ENCODE peak calls at places on chromosomes 12 and 14, in eight cellular contexts. A is HCT116; Q is heart right ventricle; D is retinal pigment epithelial cell; F is astrocyte of the cerebellum; N is A549; U is CD8-positive, alpha-beta memory T cell; K is ovary. X is an unnamed sample.

GRCh38 chr12:60148109-60148508 is 552.3 kb downstream of the SLC16A7 start:
- DNase-seq in A (no peak), Q (no peak), D (peak), F (peak), N (no peak), U (no peak), K (no peak), X (no peak)

GRCh38 chr12:110916295-110916875 is 4.0 kb downstream of the MYL2 start:
- DNase-seq in A (no peak), Q (no peak), D (no peak), F (no peak), N (no peak), U (no peak), K (no peak), X (no peak)

GRCh38 chr12:1318327-1319031 is 275.9 kb downstream of the FBXL14 start:
- DNase-seq in A (no peak), Q (peak), D (peak), F (peak), N (no peak), U (no peak), K (no peak), X (no peak)

GRCh38 chr12:129662184-129662583 is 241.6 kb downstream of the TMEM132D start:
- DNase-seq in A (no peak), Q (no peak), D (peak), F (no peak), N (no peak), U (no peak), K (no peak), X (no peak)

GRCh38 chr14:53539489-53540126 is 386.5 kb upstream of the DDHD1 start:
- DNase-seq in A (peak), Q (peak), D (peak), F (peak), N (peak), U (no peak), K (peak), X (peak)

GRCh38 chr12:72089678-72090077 is 151.0 kb downstream of the TPH2 start:
- DNase-seq in A (no peak), Q (no peak), D (no peak), F (no peak), N (no peak), U (no peak), K (no peak), X (no peak)

GRCh38 chr12:1792406-1792805 is 28.0 kb upstream of the LRTM2 start:
- DNase-seq in A (no peak), Q (no peak), D (no peak), F (no peak), N (no peak), U (no peak), K (no peak), X (no peak)

GRCh38 chr12:82057770-82058169 is 298.6 kb upstream of the PPFIA2 start:
- DNase-seq in A (peak), Q (no peak), D (no peak), F (peak), N (no peak), U (no peak), K (no peak), X (no peak)

GRCh38 chr12:95164656-95165055 is 52.6 kb downstream of the FGD6 start:
- DNase-seq in A (no peak), Q (no peak), D (no peak), F (no peak), N (no peak), U (no peak), K (no peak), X (no peak)

GRCh38 chr14:23632461-23633159 is 3.6 kb upstream of the DHRS2 start:
- DNase-seq in A (no peak), Q (no peak), D (no peak), F (no peak), N (no peak), U (no peak), K (no peak), X (no peak)

GRCh38 chr12:108784270-108784669 is 53.0 kb upstream of the CORO1C start:
- DNase-seq in A (no peak), Q (no peak), D (no peak), F (no peak), N (no peak), U (no peak), K (no peak), X (no peak)

GRCh38 chr14:30132201-30132600 is 204.6 kb upstream of the PRKD1 start:
- DNase-seq in A (no peak), Q (no peak), D (no peak), F (no peak), N (no peak), U (no peak), K (no peak), X (no peak)

GRCh38 chr14:91867316-91867988 is at the start of gene TC2N:
- DNase-seq in A (no peak), Q (no peak), D (no peak), F (no peak), N (no peak), U (peak), K (no peak), X (no peak)

GRCh38 chr14:32809255-32809654 is 129.4 kb upstream of the NPAS3 start:
- DNase-seq in A (no peak), Q (no peak), D (no peak), F (no peak), N (no peak), U (no peak), K (no peak), X (no peak)

GRCh38 chr12:86660488-86661171 is 404.4 kb upstream of the MGAT4C start:
- DNase-seq in A (peak), Q (no peak), D (no peak), F (no peak), N (peak), U (no peak), K (no peak), X (no peak)

GRCh38 chr12:89067436-89067835 is 284.9 kb downstream of the DUSP6 start:
- DNase-seq in A (peak), Q (no peak), D (no peak), F (no peak), N (no peak), U (no peak), K (no peak), X (no peak)

GRCh38 chr14:88470542-88471440 is 84.0 kb downstream of the PTPN21 start:
- DNase-seq in A (no peak), Q (no peak), D (no peak), F (peak), N (no peak), U (no peak), K (no peak), X (no peak)

GRCh38 chr14:64856528-64857445 is 22.9 kb downstream of the SPTB start:
- DNase-seq in A (no peak), Q (no peak), D (no peak), F (no peak), N (no peak), U (no peak), K (no peak), X (no peak)

GRCh38 chr14:43795600-43796228 is 711.4 kb downstream of the FSCB start:
- DNase-seq in A (no peak), Q (no peak), D (peak), F (no peak), N (no peak), U (no peak), K (no peak), X (no peak)

GRCh38 chr12:125331342-125332052 is 266.3 kb downstream of the AACS start:
- DNase-seq in A (no peak), Q (no peak), D (no peak), F (no peak), N (peak), U (no peak), K (no peak), X (no peak)

GRCh38 chr12:117148642-117149041 is 41.6 kb downstream of the FBXO21 start:
- DNase-seq in A (no peak), Q (no peak), D (no peak), F (no peak), N (no peak), U (no peak), K (no peak), X (no peak)

GRCh38 chr14:74255281-74255680 is 16.0 kb downstream of the VSX2 start:
- DNase-seq in A (no peak), Q (no peak), D (no peak), F (no peak), N (no peak), U (no peak), K (no peak), X (no peak)

GRCh38 chr12:107344035-107344808 is 250.9 kb upstream of the CRY1 start:
- DNase-seq in A (peak), Q (no peak), D (no peak), F (peak), N (peak), U (no peak), K (no peak), X (no peak)

GRCh38 chr12:47767197-47767724 is 5.8 kb upstream of the SLC48A1 start:
- DNase-seq in A (peak), Q (peak), D (no peak), F (no peak), N (peak), U (peak), K (no peak), X (peak)

GRCh38 chr12:106780010-106780625 is 5.6 kb downstream of the RIC8B start:
- DNase-seq in A (no peak), Q (no peak), D (no peak), F (no peak), N (no peak), U (no peak), K (no peak), X (no peak)

GRCh38 chr14:92969470-92970232 is 46.7 kb downstream of the CHGA start:
- DNase-seq in A (no peak), Q (no peak), D (no peak), F (no peak), N (no peak), U (no peak), K (no peak), X (peak)

GRCh38 chr14:58131386-58131785 is 20.6 kb downstream of the ARMH4 start:
- DNase-seq in A (no peak), Q (no peak), D (no peak), F (no peak), N (no peak), U (no peak), K (no peak), X (no peak)

GRCh38 chr12:48979602-48980388 is 1.7 kb downstream of the WNT1 start:
- DNase-seq in A (no peak), Q (no peak), D (no peak), F (no peak), N (no peak), U (peak), K (no peak), X (no peak)

GRCh38 chr14:85010186-85010585 is 519.8 kb upstream of the FLRT2 start:
- DNase-seq in A (no peak), Q (no peak), D (no peak), F (no peak), N (no peak), U (no peak), K (no peak), X (no peak)

GRCh38 chr14:23573384-23573783 is 5.2 kb downstream of the JPH4 start:
- DNase-seq in A (no peak), Q (no peak), D (no peak), F (no peak), N (no peak), U (no peak), K (no peak), X (no peak)

GRCh38 chr12:54195736-54196347 is 7.1 kb upstream of the SMUG1 start:
- DNase-seq in A (no peak), Q (no peak), D (peak), F (no peak), N (no peak), U (no peak), K (no peak), X (no peak)

GRCh38 chr12:133130808-133131128 is 341 bp downstream of the ZNF10 start:
- DNase-seq in A (no peak), Q (peak), D (no peak), F (no peak), N (no peak), U (no peak), K (peak), X (peak)

GRCh38 chr12:52523825-52524224 is 3.6 kb upstream of the KRT5 start:
- DNase-seq in A (no peak), Q (no peak), D (no peak), F (no peak), N (no peak), U (no peak), K (no peak), X (no peak)

GRCh38 chr12:113533842-113534375 is 62.2 kb upstream of the LHX5 start:
- DNase-seq in A (no peak), Q (no peak), D (no peak), F (no peak), N (no peak), U (no peak), K (no peak), X (no peak)

GRCh38 chr14:61322011-61322798 is 826 bp downstream of the PRKCH start:
- DNase-seq in A (no peak), Q (peak), D (no peak), F (no peak), N (peak), U (peak), K (peak), X (no peak)

GRCh38 chr12:103495783-103496456 is at the start of gene C12orf42:
- DNase-seq in A (peak), Q (no peak), D (no peak), F (no peak), N (peak), U (no peak), K (no peak), X (no peak)

DNA sequence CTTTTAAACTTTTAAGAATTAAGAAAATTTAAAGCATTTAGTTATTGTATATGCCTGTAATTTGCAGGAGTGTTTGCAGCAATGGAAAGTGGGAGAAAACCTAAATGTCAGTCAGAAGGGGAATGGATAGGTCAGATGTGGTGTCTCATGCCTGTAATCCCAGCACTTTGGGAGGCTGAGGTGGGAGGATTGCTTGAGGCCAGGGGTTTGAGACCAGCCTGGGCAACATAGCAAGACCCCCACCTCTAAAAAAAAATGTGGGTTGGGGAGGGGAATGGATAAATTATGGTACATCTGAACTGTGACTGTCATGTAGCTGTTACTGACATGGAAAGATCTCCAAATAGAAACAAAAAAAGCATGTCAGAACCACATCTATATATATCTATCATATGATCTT is 2.1 kb downstream of the MRPL42 start:
- DNase-seq in A (no peak), Q (no peak), D (no peak), F (no peak), N (no peak), U (no peak), K (no peak), X (no peak)
- H3K4me3 ChIP-seq in A (no peak), Q (no peak), D (no peak), F (no peak), N (no peak), U (no peak), K (no peak), X (no peak)

GRCh38 chr14:102759416-102759815 is 17.8 kb upstream of the TRAF3 start:
- DNase-seq in A (no peak), Q (no peak), D (no peak), F (no peak), N (no peak), U (no peak), K (no peak), X (no peak)
- H3K4me3 ChIP-seq in A (no peak), Q (no peak), D (no peak), F (no peak), N (no peak), U (no peak), K (no peak), X (no peak)

DNA sequence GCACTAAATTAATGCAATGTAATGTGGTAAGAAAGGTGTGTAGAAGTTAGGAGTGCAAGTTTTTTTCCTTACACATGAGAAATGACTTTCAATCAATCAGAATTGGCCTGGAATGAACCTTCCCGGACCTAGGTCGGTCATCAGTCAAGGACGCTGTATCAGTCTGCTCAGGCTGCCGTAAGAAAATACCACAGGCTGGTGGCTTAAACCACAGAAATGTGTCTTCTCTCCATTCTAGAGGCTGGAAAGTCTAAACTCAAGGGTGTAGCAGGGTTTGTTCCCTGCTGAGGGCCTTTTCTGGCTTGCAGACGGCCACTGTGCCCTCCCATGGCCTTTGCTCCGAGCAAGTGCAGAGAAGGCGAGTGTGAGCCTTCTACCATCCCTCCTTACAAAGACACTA is 86.6 kb upstream of the DYNC1H1 start:
- DNase-seq in A (no peak), Q (no peak), D (no peak), F (no peak), N (no peak), U (no peak), K (no peak), X (no peak)
- H3K4me3 ChIP-seq in A (no peak), Q (no peak), D (no peak), F (no peak), N (no peak), U (no peak), K (no peak), X (no peak)

GRCh38 chr14:35341454-35342159 is 49.4 kb downstream of the PSMA6 start:
- DNase-seq in A (peak), Q (peak), D (peak), F (peak), N (peak), U (peak), K (peak), X (peak)

GRCh38 chr14:35343709-35344474 is 51.7 kb downstream of the PSMA6 start:
- DNase-seq in A (no peak), Q (no peak), D (no peak), F (no peak), N (no peak), U (no peak), K (peak), X (no peak)

GRCh38 chr14:35340616-35341453 is 48.7 kb downstream of the PSMA6 start:
- DNase-seq in A (no peak), Q (no peak), D (no peak), F (no peak), N (no peak), U (no peak), K (no peak), X (no peak)

GRCh38 chr14:35339761-35340406 is 47.7 kb downstream of the PSMA6 start:
- DNase-seq in A (no peak), Q (no peak), D (no peak), F (no peak), N (no peak), U (no peak), K (no peak), X (no peak)

GRCh38 chr14:35342160-35343010 is 50.2 kb downstream of the PSMA6 start:
- DNase-seq in A (no peak), Q (peak), D (no peak), F (no peak), N (no peak), U (no peak), K (no peak), X (peak)
- H3K4me3 ChIP-seq in A (no peak), Q (peak), D (no peak), F (no peak), N (no peak), U (no peak), K (peak), X (no peak)

GRCh38 chr12:27823038-27823437 is 43.0 kb upstream of the MANSC4 start:
- DNase-seq in A (no peak), Q (no peak), D (no peak), F (no peak), N (no peak), U (no peak), K (no peak), X (no peak)

GRCh38 chr12:27821259-27821973 is 41.4 kb upstream of the MANSC4 start:
- DNase-seq in A (peak), Q (no peak), D (peak), F (peak), N (peak), U (peak), K (peak), X (peak)

GRCh38 chr12:27820564-27820963 is 40.5 kb upstream of the MANSC4 start:
- DNase-seq in A (no peak), Q (no peak), D (no peak), F (no peak), N (no peak), U (no peak), K (no peak), X (no peak)

GRCh38 chr12:27824126-27824842 is 44.2 kb upstream of the MANSC4 start:
- DNase-seq in A (no peak), Q (no peak), D (no peak), F (no peak), N (no peak), U (no peak), K (no peak), X (no peak)

GRCh38 chr12:27822076-27822712 is 42.2 kb upstream of the MANSC4 start:
- DNase-seq in A (peak), Q (no peak), D (no peak), F (peak), N (no peak), U (peak), K (no peak), X (no peak)
- H3K4me3 ChIP-seq in A (no peak), Q (no peak), D (no peak), F (no peak), N (no peak), U (peak), K (no peak), X (no peak)

X was measured in dorsolateral prefrontal cortex.